ENCODE peak calls at places on chromosomes 13 and 19, in five cellular contexts. One of them, this sample, is unnamed.

GRCh38 chr13:81577601-81578000 is 1236.7 kb upstream of the SPRY2 start:
- DNase-seq in C1 segment of cervical spinal cord: no peak
- DNase-seq in EL: no peak
- DNase-seq in tibial artery: no peak
- DNase-seq in mesendoderm: no peak
- DNase-seq in this sample: no peak

GRCh38 chr13:112839347-112840105 is 129.5 kb upstream of the MCF2L start:
- DNase-seq in C1 segment of cervical spinal cord: no peak
- DNase-seq in tibial artery: no peak
- DNase-seq in EL: peak
- DNase-seq in mesendoderm: no peak
- DNase-seq in this sample: no peak

GRCh38 chr19:11446271-11446651 is 10.8 kb downstream of the PRKCSH start:
- DNase-seq in C1 segment of cervical spinal cord: peak
- DNase-seq in tibial artery: no peak
- DNase-seq in mesendoderm: no peak
- DNase-seq in EL: no peak
- DNase-seq in this sample: no peak

GRCh38 chr13:73158851-73159250 is 100.0 kb downstream of the KLF5 start:
- DNase-seq in tibial artery: no peak
- DNase-seq in mesendoderm: no peak
- DNase-seq in EL: peak
- DNase-seq in C1 segment of cervical spinal cord: no peak
- DNase-seq in this sample: no peak

GRCh38 chr19:43489310-43489709 is 15.2 kb downstream of the PHLDB3 start:
- DNase-seq in mesendoderm: no peak
- DNase-seq in C1 segment of cervical spinal cord: no peak
- DNase-seq in tibial artery: no peak
- DNase-seq in EL: no peak
- DNase-seq in this sample: no peak

GRCh38 chr13:87107626-87108025 is 563.5 kb upstream of the SLITRK5 start:
- DNase-seq in EL: no peak
- DNase-seq in C1 segment of cervical spinal cord: no peak
- DNase-seq in mesendoderm: no peak
- DNase-seq in tibial artery: no peak
- DNase-seq in this sample: no peak

GRCh38 chr13:34128661-34129060 is 310.7 kb downstream of the RFC3 start:
- DNase-seq in EL: peak
- DNase-seq in mesendoderm: no peak
- DNase-seq in C1 segment of cervical spinal cord: no peak
- DNase-seq in tibial artery: no peak
- DNase-seq in this sample: no peak

GRCh38 chr19:30590596-30591229 is 218.5 kb downstream of the ZNF536 start:
- DNase-seq in EL: no peak
- DNase-seq in C1 segment of cervical spinal cord: no peak
- DNase-seq in tibial artery: no peak
- DNase-seq in mesendoderm: no peak
- DNase-seq in this sample: no peak

GRCh38 chr19:2512523-2513431 is 36.9 kb downstream of the GADD45B start:
- DNase-seq in tibial artery: no peak
- DNase-seq in C1 segment of cervical spinal cord: no peak
- DNase-seq in mesendoderm: no peak
- DNase-seq in EL: no peak
- DNase-seq in this sample: no peak

GRCh38 chr19:46746281-46746965 is at the start of gene STRN4:
- DNase-seq in mesendoderm: peak
- DNase-seq in C1 segment of cervical spinal cord: peak
- DNase-seq in EL: peak
- DNase-seq in tibial artery: no peak
- DNase-seq in this sample: no peak

GRCh38 chr19:18023596-18024212 is 15.7 kb downstream of the ARRDC2 start:
- DNase-seq in C1 segment of cervical spinal cord: peak
- DNase-seq in mesendoderm: no peak
- DNase-seq in EL: no peak
- DNase-seq in tibial artery: peak
- DNase-seq in this sample: peak

GRCh38 chr19:2578391-2578826 is 102.5 kb downstream of the GADD45B start:
- DNase-seq in tibial artery: peak
- DNase-seq in mesendoderm: peak
- DNase-seq in C1 segment of cervical spinal cord: no peak
- DNase-seq in EL: peak
- DNase-seq in this sample: peak

GRCh38 chr19:7013678-7014077 is 7.6 kb downstream of the MBD3L2B start:
- DNase-seq in C1 segment of cervical spinal cord: no peak
- DNase-seq in EL: peak
- DNase-seq in mesendoderm: no peak
- DNase-seq in tibial artery: no peak
- DNase-seq in this sample: no peak

GRCh38 chr19:29524912-29525870 is 603 bp upstream of the VSTM2B start:
- DNase-seq in EL: no peak
- DNase-seq in C1 segment of cervical spinal cord: peak
- DNase-seq in mesendoderm: peak
- DNase-seq in tibial artery: no peak
- DNase-seq in this sample: no peak

GRCh38 chr13:40401911-40402776 is 264.3 kb downstream of the FOXO1 start:
- DNase-seq in mesendoderm: peak
- DNase-seq in tibial artery: peak
- DNase-seq in EL: peak
- DNase-seq in C1 segment of cervical spinal cord: peak
- DNase-seq in this sample: peak

GRCh38 chr19:5403968-5404640 is 51.1 kb upstream of the ZNRF4 start:
- DNase-seq in tibial artery: peak
- DNase-seq in mesendoderm: peak
- DNase-seq in C1 segment of cervical spinal cord: peak
- DNase-seq in EL: peak
- DNase-seq in this sample: peak

GRCh38 chr19:13842294-13843103 is 34.4 kb upstream of the NANOS3 start:
- DNase-seq in C1 segment of cervical spinal cord: peak
- DNase-seq in EL: peak
- DNase-seq in tibial artery: peak
- DNase-seq in mesendoderm: peak
- DNase-seq in this sample: peak

GRCh38 chr13:23618341-23618740 is 48.1 kb downstream of the TNFRSF19 start:
- DNase-seq in EL: peak
- DNase-seq in tibial artery: no peak
- DNase-seq in mesendoderm: peak
- DNase-seq in C1 segment of cervical spinal cord: no peak
- DNase-seq in this sample: no peak

GRCh38 chr19:3073159-3073563 is 10.9 kb upstream of the TLE5 start:
- DNase-seq in tibial artery: no peak
- DNase-seq in mesendoderm: peak
- DNase-seq in C1 segment of cervical spinal cord: no peak
- DNase-seq in EL: peak
- DNase-seq in this sample: no peak

GRCh38 chr19:1465191-1466016 is 13.6 kb downstream of the C19orf25 start:
- DNase-seq in tibial artery: no peak
- DNase-seq in EL: no peak
- DNase-seq in C1 segment of cervical spinal cord: no peak
- DNase-seq in mesendoderm: peak
- DNase-seq in this sample: peak

GRCh38 chr19:3146677-3147100 is 10.9 kb downstream of the GNA15 start:
- DNase-seq in tibial artery: no peak
- DNase-seq in C1 segment of cervical spinal cord: no peak
- DNase-seq in mesendoderm: peak
- DNase-seq in EL: no peak
- DNase-seq in this sample: no peak

GRCh38 chr13:77267362-77267761 is 59.5 kb downstream of the MYCBP2 start:
- DNase-seq in mesendoderm: no peak
- DNase-seq in C1 segment of cervical spinal cord: no peak
- DNase-seq in tibial artery: no peak
- DNase-seq in EL: peak
- DNase-seq in this sample: no peak

GRCh38 chr13:29713841-29714240 is 118.4 kb upstream of the SLC7A1 start:
- DNase-seq in EL: peak
- DNase-seq in tibial artery: no peak
- DNase-seq in mesendoderm: peak
- DNase-seq in C1 segment of cervical spinal cord: no peak
- DNase-seq in this sample: no peak

This sample was measured in mucosa of gallbladder.